ENCODE peak calls at places on chromosomes 5 and 9, in six cellular contexts. Z is IMR-90, G is mesenchymal stem cell, Y is H1, C is neuronal stem cell, D is trophoblast cell. S is an unnamed sample. For H3K79me1, H3K36me3 and H3K4me1, the result is how much of the 10 kb centered on the place peaks cover.

GRCh38 chr5:180211761-180212035 is 2.7 kb upstream of the RASGEF1C start:
- DNase-seq in Z (no peak), G (no peak), Y (no peak), C (no peak), D (no peak), S (no peak)

GRCh38 chr5:1005904-1006655 is 2.5 kb upstream of the NKD2 start:
- DNase-seq in Z (no peak), G (no peak), Y (peak), C (no peak), D (no peak), S (no peak)

GRCh38 chr5:151483647-151484046 is 36.2 kb downstream of the SLC36A1 start:
- DNase-seq in Z (no peak), G (no peak), Y (no peak), C (no peak), D (no peak), S (no peak)

GRCh38 chr5:10649518-10650410 is 85.9 kb downstream of the ANKRD33B start:
- DNase-seq in Z (no peak), G (no peak), Y (peak), C (no peak), D (no peak), S (no peak)

GRCh38 chr5:135271533-135272310 is 127.3 kb downstream of the MACROH2A1 start:
- DNase-seq in Z (peak), G (peak), Y (no peak), C (no peak), D (no peak), S (peak)

GRCh38 chr9:108816037-108816436 is 39.7 kb downstream of the ACTL7B start:
- DNase-seq in Z (no peak), G (no peak), Y (no peak), C (no peak), D (no peak), S (no peak)

GRCh38 chr9:89786650-89787049 is 181.8 kb downstream of the GADD45G start:
- DNase-seq in Z (no peak), G (peak), Y (no peak), C (no peak), D (no peak), S (no peak)

GRCh38 chr9:107422189-107422802 is 67.3 kb downstream of the KLF4 start:
- DNase-seq in Z (peak), G (peak), Y (peak), C (peak), D (peak), S (peak)

GRCh38 chr5:34863947-34864346 is 25.0 kb downstream of the TTC23L start:
- DNase-seq in Z (no peak), G (no peak), Y (no peak), C (no peak), D (no peak), S (no peak)

GRCh38 chr5:143016777-143017374 is 246.7 kb downstream of the ARHGAP26 start:
- DNase-seq in Z (peak), G (peak), Y (no peak), C (no peak), D (no peak), S (peak)

GRCh38 chr5:25694805-25695204 is 1050.0 kb upstream of the CDH10 start:
- DNase-seq in Z (no peak), G (no peak), Y (no peak), C (no peak), D (no peak), S (no peak)

GRCh38 chr5:172872997-172873491 is 39.0 kb downstream of the ERGIC1 start:
- DNase-seq in Z (peak), G (peak), Y (no peak), C (no peak), D (no peak), S (no peak)

GRCh38 chr5:112776301-112776856 is 38.7 kb downstream of the APC start:
- DNase-seq in Z (peak), G (peak), Y (no peak), C (no peak), D (peak), S (no peak)

GRCh38 chr5:31383734-31384133 is 148.2 kb downstream of the DROSHA start:
- DNase-seq in Z (peak), G (no peak), Y (no peak), C (no peak), D (no peak), S (no peak)

GRCh38 chr5:98292496-98292895 is 481.0 kb upstream of the RGMB start:
- DNase-seq in Z (peak), G (no peak), Y (no peak), C (no peak), D (no peak), S (no peak)

GRCh38 chr5:80782626-80783025 is 127.8 kb upstream of the DHFR start:
- DNase-seq in Z (no peak), G (no peak), Y (no peak), C (no peak), D (no peak), S (no peak)

GRCh38 chr5:135456238-135457099 is 4.3 kb upstream of the TIFAB start:
- DNase-seq in Z (peak), G (peak), Y (no peak), C (no peak), D (peak), S (no peak)

GRCh38 chr5:71640408-71640807 is 53.3 kb downstream of the MCCC2 start:
- DNase-seq in Z (no peak), G (no peak), Y (no peak), C (no peak), D (no peak), S (no peak)

GRCh38 chr5:128424672-128425071 is 113.4 kb downstream of the FBN2 start:
- DNase-seq in Z (no peak), G (no peak), Y (no peak), C (no peak), D (no peak), S (no peak)

DNA sequence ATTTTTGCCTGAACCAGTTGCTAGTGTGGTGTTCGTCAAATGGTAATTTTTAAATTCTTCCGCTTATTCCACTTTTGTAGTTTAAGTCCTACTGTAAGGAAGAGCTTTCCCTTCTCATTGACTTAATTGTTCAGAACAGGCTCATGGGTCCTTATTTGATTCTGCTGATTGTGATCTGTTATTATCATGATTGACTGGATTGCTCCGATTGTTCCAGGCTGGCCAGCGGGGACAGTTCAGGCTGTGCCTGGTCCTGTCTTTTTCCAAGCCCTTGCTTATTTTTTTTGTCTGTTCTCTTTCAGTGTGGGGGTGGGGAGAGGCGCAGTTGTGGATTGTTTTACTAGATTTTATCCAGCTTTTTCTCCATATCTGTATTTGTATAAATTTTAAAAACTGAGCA is 52.4 kb downstream of the TRIO start:
- DNase-seq in Z (no peak), G (no peak), Y (no peak), C (no peak), D (no peak), S (no peak)
- H3K79me1 ChIP-seq in Z (under half), G (under half), Y (under half), C (under half), D (under half), S (under half)

GRCh38 chr9:35555881-35556280 is 49.2 kb upstream of the TESK1 start:
- DNase-seq in Z (no peak), G (no peak), Y (no peak), C (no peak), D (no peak), S (no peak)

GRCh38 chr9:35553670-35554543 is 51.2 kb upstream of the TESK1 start:
- DNase-seq in Z (peak), G (peak), Y (peak), C (peak), D (peak), S (peak)

GRCh38 chr9:35552376-35552775 is 52.7 kb upstream of the TESK1 start:
- DNase-seq in Z (peak), G (no peak), Y (no peak), C (no peak), D (no peak), S (no peak)

GRCh38 chr9:35555246-35555701 is 49.8 kb upstream of the TESK1 start:
- DNase-seq in Z (no peak), G (no peak), Y (no peak), C (no peak), D (no peak), S (no peak)

GRCh38 chr9:35552837-35553236 is 52.2 kb upstream of the TESK1 start:
- DNase-seq in Z (peak), G (no peak), Y (no peak), C (no peak), D (no peak), S (no peak)
- H3K36me3 ChIP-seq in Z (under half), G (under half), Y (under half), C (under half), D (under half), S (under half)

DNA sequence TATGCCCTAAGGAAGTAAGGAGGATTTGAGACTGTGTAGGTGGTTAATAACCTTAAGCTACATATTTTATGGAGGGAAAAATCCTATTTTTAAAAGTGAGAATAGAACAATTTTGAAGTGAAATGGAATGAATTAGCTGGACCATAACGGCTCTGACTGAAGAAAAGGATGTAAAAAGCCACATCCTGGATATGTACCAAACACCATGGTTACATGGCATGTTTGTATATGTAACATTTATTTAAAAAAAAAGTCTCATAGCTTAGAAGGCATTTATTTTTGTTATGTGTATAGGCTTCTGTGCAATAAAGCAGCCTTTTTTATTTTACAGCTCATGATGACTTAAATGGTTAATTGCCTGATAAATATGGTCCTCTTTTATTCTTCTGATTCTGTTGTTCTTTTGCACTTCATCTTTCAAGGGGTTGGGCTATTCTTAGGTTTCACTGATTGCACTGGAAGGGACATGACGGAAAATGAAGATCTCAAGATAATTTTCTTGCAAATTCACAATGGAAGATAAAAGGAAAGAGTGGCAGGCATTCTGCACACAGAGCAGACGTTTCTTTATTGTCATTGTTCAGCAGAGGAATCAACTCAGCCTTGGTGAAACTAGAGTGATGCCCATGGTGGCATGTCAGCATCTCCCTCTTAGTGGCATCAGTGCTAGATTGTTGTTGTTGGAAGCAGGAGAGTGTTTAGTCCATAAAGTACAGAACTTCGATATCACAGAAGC is 63.1 kb downstream of the DOCK8 start:
- DNase-seq in Z (no peak), G (no peak), Y (no peak), C (no peak), D (no peak), S (no peak)
- H3K4me1 ChIP-seq in Z (under half), G (under half), Y (under half), C (under half), D (under half), S (under half)

DNA sequence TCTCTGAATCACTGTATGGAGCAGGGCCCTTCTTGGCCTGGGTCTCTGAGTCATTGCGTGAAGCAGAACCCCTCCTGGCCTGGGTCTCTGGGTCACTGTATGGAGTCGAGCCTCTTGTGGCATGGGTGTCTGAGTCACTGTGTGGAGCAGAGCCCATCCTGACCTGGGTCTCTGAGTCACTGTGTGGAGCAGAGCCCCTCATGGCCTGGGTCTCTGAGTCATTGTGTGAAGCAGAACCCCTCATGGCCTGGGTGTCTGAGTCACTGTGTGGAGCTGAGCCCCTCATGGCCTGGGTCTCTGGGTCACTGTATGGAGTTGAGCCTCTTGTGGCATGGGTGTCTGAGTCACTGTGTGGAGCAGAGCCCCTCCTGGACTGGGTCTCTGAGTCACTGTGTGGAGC is 94.0 kb upstream of the RAPGEF1 start:
- DNase-seq in Z (peak), G (peak), Y (no peak), C (no peak), D (no peak), S (no peak)
- H3K79me1 ChIP-seq in Z (under half), G (under half), Y (under half), C (under half), D (under half), S (under half)

DNA sequence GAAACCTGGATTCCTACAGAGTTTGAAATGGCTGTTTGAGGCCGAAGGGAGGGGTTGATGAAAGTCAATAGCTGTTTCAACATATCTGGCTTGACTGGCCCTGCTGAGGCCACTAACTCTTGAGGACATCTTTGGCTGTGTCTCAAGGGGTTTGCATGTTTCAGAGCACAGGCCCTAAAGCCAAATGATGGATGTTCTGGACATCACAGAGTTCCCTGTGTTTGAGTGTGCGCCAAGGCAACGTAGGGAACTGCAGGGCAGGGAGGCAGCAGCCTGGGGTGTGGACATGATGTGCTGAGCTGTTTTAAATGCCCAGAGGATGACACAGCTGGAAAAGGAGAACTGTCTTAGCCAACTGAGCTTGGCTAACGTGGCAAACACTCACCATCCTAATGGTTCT is 89.6 kb downstream of the RAPGEF1 start:
- DNase-seq in Z (peak), G (peak), Y (no peak), C (no peak), D (peak), S (no peak)
- H3K36me3 ChIP-seq in Z (under half), G (under half), Y (under half), C (under half), D (under half), S (under half)

GRCh38 chr9:36551129-36551528 is 21.6 kb upstream of the MELK start:
- DNase-seq in Z (no peak), G (no peak), Y (no peak), C (no peak), D (no peak), S (no peak)
- H3K4me1 ChIP-seq in Z (under half), G (under half), Y (under half), C (under half), D (under half), S (under half)

DNA sequence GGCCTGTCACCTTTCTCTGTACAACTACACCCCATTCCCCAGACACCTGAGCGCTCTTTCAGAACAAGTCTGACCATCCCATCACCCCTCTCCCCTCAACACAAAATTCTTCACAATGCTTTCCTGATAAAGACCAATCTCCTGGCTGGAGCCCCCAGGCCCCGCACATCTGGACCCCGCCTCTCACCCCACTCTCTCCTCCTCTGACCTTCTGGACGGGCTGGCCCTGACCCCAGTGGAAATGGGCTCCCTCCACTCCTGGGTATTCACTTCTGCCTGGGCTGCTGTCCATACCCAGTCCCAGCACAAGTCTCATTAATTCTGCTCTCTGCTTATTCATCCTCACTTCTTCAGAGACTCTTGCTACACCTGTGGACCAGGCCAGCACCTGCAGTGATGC is 2.1 kb upstream of the SPOCK1 start:
- DNase-seq in Z (no peak), G (no peak), Y (no peak), C (no peak), D (no peak), S (no peak)
- H3K79me1 ChIP-seq in Z (under half), G (under half), Y (under half), C (under half), D (under half), S (under half)

GRCh38 chr9:124353811-124354274 is 61.4 kb downstream of the PSMB7 start:
- DNase-seq in Z (peak), G (peak), Y (no peak), C (no peak), D (peak), S (no peak)
- H3K36me3 ChIP-seq in Z (half or more), G (half or more), Y (under half), C (under half), D (half or more), S (under half)

S was measured in mesendoderm.